ENCODE peak calls at places on chromosomes 13 and 19, in nine cellular contexts. A is activated T-cell treated with anti-CD3 and anti-CD28 coated beads, Interleukin-2, amount 50 U/mL, for 72 hours; H is brain microvascular endothelial cell; P is WTC11; G is GM18507; M is stimulated activated CD8-positive, alpha-beta memory T cell treated with anti-CD3 and anti-CD28 coated beads, Interleukin-15, amount 100 ng/mL, for 24 hours; L is stimulated activated CD4-positive, alpha-beta T cell treated with anti-CD3 and anti-CD28 coated beads, TNF-alpha, amount 100 ng/mL, for 1 hour; W is body of pancreas; V is heart left ventricle. S is an unnamed sample.

GRCh38 chr19:17757125-17757524 is 5.8 kb downstream of the FCHO1 start:
- DNase-seq in G (no peak), H (peak; percentile 56), A (no peak), M (no peak), P (no peak), V (peak; percentile 78), W (peak; percentile 84), L (no peak), S (no peak)

GRCh38 chr13:31053098-31053497 is 108.6 kb downstream of the HSPH1 start:
- DNase-seq in P (no peak), H (peak; percentile 21), L (no peak), V (peak; percentile 72), W (no peak), M (no peak), G (no peak), A (no peak), S (no peak)

GRCh38 chr13:98959775-98960325 is 18.0 kb downstream of the DOCK9 start:
- DNase-seq in A (no peak), V (no peak), L (no peak), H (no peak), G (no peak), P (no peak), W (no peak), M (no peak), S (no peak)

GRCh38 chr19:6044056-6044805 is 66.1 kb downstream of the RFX2 start:
- DNase-seq in L (no peak), H (no peak), W (no peak), G (no peak), P (no peak), A (no peak), V (peak; percentile 48), M (no peak), S (no peak)

GRCh38 chr13:80168089-80168850 is 172.7 kb downstream of the SPRY2 start:
- DNase-seq in G (no peak), L (no peak), V (no peak), M (no peak), P (no peak), A (no peak), H (no peak), W (no peak), S (no peak)

GRCh38 chr13:93559718-93560117 is 333.1 kb downstream of the GPC6 start:
- DNase-seq in M (no peak), G (no peak), V (no peak), A (no peak), W (no peak), H (peak; percentile 81), L (no peak), P (no peak), S (no peak)

GRCh38 chr13:46687810-46688209 is 109.2 kb downstream of the ESD start:
- DNase-seq in M (no peak), P (no peak), L (no peak), W (peak; percentile 26), H (peak; percentile 39), V (no peak), A (no peak), G (no peak), S (peak; percentile 52)

GRCh38 chr19:40445945-40446784 is 2.0 kb upstream of the SERTAD3 start:
- DNase-seq in M (no peak), W (no peak), G (no peak), P (peak; percentile 66), L (no peak), V (no peak), A (no peak), H (no peak), S (no peak)

GRCh38 chr19:14433454-14434156 is 499 bp downstream of the PKN1 start:
- DNase-seq in V (peak; percentile 69), A (peak; percentile 43), L (no peak), M (no peak), W (peak; percentile 66), H (no peak), G (no peak), P (peak; percentile 35), S (peak; percentile 26)

GRCh38 chr13:28171266-28171665 is 32.9 kb downstream of the PAN3 start:
- DNase-seq in L (no peak), H (no peak), W (no peak), G (no peak), V (no peak), M (no peak), A (no peak), P (no peak), S (no peak)